ENCODE peak calls at places on chromosomes 4 and X, in seven cellular contexts. Y, T, G, K, X, O and Q are unnamed samples.

GRCh38 chr4:163816494-163816893 is 322.0 kb downstream of the TMA16 start:
- DNase-seq in X (no peak), O (no peak), K (no peak), Y (no peak), T (no peak), G (no peak), Q (peak; percentile 65)

GRCh38 chr4:74059161-74059829 is 20.8 kb upstream of the CXCL3 start:
- DNase-seq in X (no peak), G (no peak), T (no peak), K (no peak), O (no peak), Y (no peak), Q (no peak)

GRCh38 chrX:73943900-73944581 is 359.9 kb upstream of the ZCCHC13 start:
- DNase-seq in T (peak; percentile 92), G (peak; percentile 88), O (peak; percentile 94), Y (peak; percentile 48), X (peak; percentile 94), K (peak; percentile 92), Q (peak; percentile 97)

GRCh38 chr4:182560358-182560757 is 317.2 kb downstream of the TENM3 start:
- DNase-seq in O (peak; percentile 88), T (no peak), K (no peak), G (no peak), Y (no peak), X (no peak), Q (no peak)

GRCh38 chrX:85107407-85107806 is 103.7 kb downstream of the APOOL start:
- DNase-seq in Y (no peak), X (no peak), K (peak; percentile 61), G (no peak), T (no peak), O (no peak), Q (no peak)

GRCh38 chr4:54683616-54684346 is 26.0 kb downstream of the KIT start:
- DNase-seq in G (peak; percentile 15), K (no peak), T (no peak), X (no peak), Y (no peak), O (peak; percentile 41), Q (peak; percentile 81)

GRCh38 chrX:15564981-15565579 is 35.7 kb downstream of the ACE2 start:
- DNase-seq in T (peak; percentile 80), X (peak; percentile 57), Y (peak; percentile 18), G (peak; percentile 3), K (peak; percentile 62), O (peak; percentile 72), Q (peak; percentile 91)

GRCh38 chr4:90198086-90198847 is 71.1 kb downstream of the CCSER1 start:
- DNase-seq in T (no peak), G (no peak), O (peak; percentile 43), Y (no peak), X (no peak), K (no peak), Q (no peak)

GRCh38 chr4:38889143-38889542 is 21.5 kb downstream of the FAM114A1 start:
- DNase-seq in Y (no peak), T (no peak), G (no peak), X (no peak), K (no peak), O (no peak), Q (no peak)

GRCh38 chr4:4541661-4542570 is at the start of gene STX18:
- DNase-seq in X (peak; percentile 90), K (peak; percentile 88), T (peak; percentile 83), G (peak; percentile 89), Y (peak; percentile 41), O (peak; percentile 88), Q (peak; percentile 96)

GRCh38 chrX:10103023-10103422 is 53.8 kb upstream of the CLCN4 start:
- DNase-seq in O (no peak), T (no peak), X (no peak), Y (no peak), G (no peak), K (no peak), Q (no peak)

GRCh38 chrX:41518841-41519220 is 71.7 kb downstream of the NYX start:
- DNase-seq in T (no peak), G (no peak), Y (no peak), K (no peak), X (no peak), O (no peak), Q (no peak)

GRCh38 chr4:137656661-137657060 is 124.4 kb upstream of the PCDH18 start:
- DNase-seq in O (no peak), G (no peak), T (no peak), Y (no peak), X (no peak), K (no peak), Q (no peak)

GRCh38 chr4:95610170-95610569 is 61.4 kb upstream of the UNC5C start:
- DNase-seq in G (no peak), O (no peak), K (no peak), Y (no peak), T (no peak), X (no peak), Q (no peak)

GRCh38 chr4:169620846-169621228 is 459 bp downstream of the CLCN3 start:
- DNase-seq in O (no peak), T (no peak), Y (no peak), G (peak; percentile 28), X (no peak), K (no peak), Q (peak; percentile 48)

GRCh38 chr4:128308986-128309385 is 21.4 kb upstream of the PGRMC2 start:
- DNase-seq in X (no peak), Y (no peak), G (no peak), T (no peak), K (no peak), O (no peak), Q (no peak)

GRCh38 chr4:158125325-158125724 is 47.5 kb downstream of the GASK1B start:
- DNase-seq in X (no peak), Y (no peak), O (no peak), T (no peak), G (no peak), K (no peak), Q (no peak)

GRCh38 chr4:184845367-184846011 is 19.7 kb upstream of the ACSL1 start:
- DNase-seq in K (no peak), X (no peak), O (no peak), T (no peak), G (no peak), Y (no peak), Q (no peak)

GRCh38 chr4:83107636-83108035 is 6.9 kb downstream of the PLAC8 start:
- DNase-seq in O (no peak), T (no peak), X (no peak), G (no peak), K (no peak), Y (no peak), Q (no peak)

GRCh38 chr4:159105761-159106243 is 2.9 kb downstream of the RAPGEF2 start:
- DNase-seq in O (no peak), G (no peak), Y (no peak), T (no peak), X (no peak), K (no peak), Q (no peak)

GRCh38 chrX:123072686-123073385 is 111.2 kb upstream of the GRIA3 start:
- DNase-seq in X (no peak), K (no peak), Y (no peak), O (no peak), G (no peak), T (no peak), Q (no peak)

GRCh38 chrX:45710081-45710801 is 509.6 kb upstream of the DIPK2B start:
- DNase-seq in K (no peak), X (no peak), G (no peak), O (no peak), Y (no peak), T (no peak), Q (no peak)

GRCh38 chr4:15004701-15005301 is 2.5 kb downstream of the CPEB2 start:
- DNase-seq in G (no peak), O (peak; percentile 64), T (peak; percentile 86), X (peak; percentile 90), Y (peak; percentile 81), K (peak; percentile 91), Q (peak; percentile 72)

GRCh38 chrX:16785247-16786138 is 773 bp upstream of the TXLNG start:
- DNase-seq in Y (no peak), G (peak; percentile 8), X (peak; percentile 58), K (peak; percentile 68), T (no peak), O (no peak), Q (peak; percentile 60)

DNA sequence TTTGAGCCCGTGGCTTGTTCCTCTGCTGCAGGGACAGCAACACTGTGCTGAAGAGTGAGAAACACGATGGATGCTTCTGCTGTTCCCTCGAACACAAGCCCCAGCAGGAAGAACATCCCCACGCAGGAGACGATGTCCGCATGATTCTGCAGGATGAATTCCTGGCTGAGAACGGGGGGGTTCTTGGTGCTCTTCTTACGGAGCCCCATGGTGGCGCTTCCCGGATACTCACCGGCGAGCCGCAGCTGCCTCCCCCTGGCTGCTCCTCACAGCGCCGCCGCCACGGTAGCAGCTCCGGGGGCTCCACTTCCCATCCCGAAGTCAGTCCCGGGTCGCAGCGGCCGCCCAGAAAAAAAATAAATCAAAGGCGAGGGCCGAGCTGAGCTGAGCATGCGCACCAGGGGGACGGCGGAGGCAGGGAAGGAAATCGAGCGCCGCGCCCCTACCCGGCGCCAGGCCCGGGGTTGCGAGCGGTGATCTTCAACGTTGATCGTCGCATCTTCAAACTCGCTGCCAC is at the start of gene TRAM1L1:
- DNase-seq in Y (no peak), O (peak; percentile 89), G (peak; percentile 66), X (peak; percentile 68), T (peak; percentile 67), K (peak; percentile 68), Q (no peak)
- H3K4me1 ChIP-seq in Y (no peaks in the 10 kb centered on the region), O (no peaks in the 10 kb centered on the region), G (peaks cover 7% of the 10 kb centered on the region), X (no peaks in the 10 kb centered on the region), T (no peaks in the 10 kb centered on the region), K (peaks cover 11% of the 10 kb centered on the region), Q (no peaks in the 10 kb centered on the region)

DNA sequence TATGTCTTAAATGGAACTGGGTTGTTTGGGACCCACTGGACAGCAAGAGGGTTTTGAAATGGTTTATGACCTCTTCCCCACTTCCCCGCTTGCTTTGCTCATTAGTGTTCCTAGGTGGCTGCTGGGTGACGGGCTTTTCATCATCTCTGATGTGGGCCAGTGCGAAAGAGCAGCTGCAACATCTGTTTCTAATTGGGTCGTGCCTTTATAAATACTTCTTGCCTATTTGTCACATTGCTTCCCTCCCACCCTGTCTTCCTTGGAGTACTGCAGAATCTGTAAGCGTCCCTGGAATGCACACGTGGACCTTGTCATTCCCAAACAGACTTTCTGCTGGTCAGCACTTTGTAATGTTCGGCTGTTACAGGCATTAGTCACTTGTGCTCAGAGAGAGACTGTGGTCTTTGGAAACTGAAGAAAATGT is 35.2 kb downstream of the SEPTIN11 start:
- DNase-seq in O (no peak), K (peak; percentile 87), Y (peak; percentile 54), T (peak; percentile 92), G (no peak), X (peak; percentile 68), Q (no peak)
- H3K4me1 ChIP-seq in O (peaks cover 13% of the 10 kb centered on the region), K (peaks cover 44% of the 10 kb centered on the region), Y (peaks cover 28% of the 10 kb centered on the region), T (peaks cover 52% of the 10 kb centered on the region), G (peaks cover 17% of the 10 kb centered on the region), X (peaks cover 8% of the 10 kb centered on the region), Q (no peaks in the 10 kb centered on the region)

GRCh38 chr4:109185951-109186350 is 116.5 kb downstream of the COL25A1 start:
- DNase-seq in T (no peak), G (no peak), Y (no peak), O (no peak), K (no peak), X (no peak), Q (no peak)
- H3K4me1 ChIP-seq in T (peaks cover 17% of the 10 kb centered on the region), G (no peaks in the 10 kb centered on the region), Y (peaks cover 5% of the 10 kb centered on the region), O (peaks cover 2% of the 10 kb centered on the region), K (peaks cover 9% of the 10 kb centered on the region), X (no peaks in the 10 kb centered on the region), Q (no peaks in the 10 kb centered on the region)

DNA sequence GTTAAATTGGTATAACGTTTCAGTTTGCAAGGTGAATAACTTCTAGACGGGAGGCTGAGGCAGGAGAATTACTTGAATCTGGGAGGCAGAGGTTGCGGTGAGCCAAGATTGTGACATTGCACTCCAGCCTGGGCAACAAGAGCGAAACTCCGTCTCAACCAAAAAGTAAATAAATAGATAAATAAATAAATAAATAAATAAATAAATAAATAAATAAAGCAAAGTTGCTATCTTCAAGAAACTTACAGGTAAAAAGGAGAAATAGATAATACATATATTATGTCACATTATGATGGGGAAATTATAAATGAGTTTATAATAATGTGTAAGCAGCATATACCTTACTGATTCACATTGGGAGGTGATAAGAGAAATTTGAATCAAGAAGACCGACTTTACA is 1966.0 kb downstream of the PCDH7 start:
- DNase-seq in K (no peak), G (no peak), X (no peak), Y (no peak), T (no peak), O (no peak), Q (no peak)
- H3K4me1 ChIP-seq in K (no peaks in the 10 kb centered on the region), G (no peaks in the 10 kb centered on the region), X (no peaks in the 10 kb centered on the region), Y (no peaks in the 10 kb centered on the region), T (no peaks in the 10 kb centered on the region), O (no peaks in the 10 kb centered on the region), Q (no peaks in the 10 kb centered on the region)